ENCODE peak calls at places on chromosome 5, in four cellular contexts. E is right lobe of liver, X is HepG2, F is ovary. I is an unnamed sample.
A peak's percentile ranks its signal among the peaks of the same experiment; 100 is the strongest.

GRCh38 chr5:73673161-73673591 is 47.2 kb downstream of the ARHGEF28 start:
- DNase-seq in E (no peak), X (peak; percentile 67), F (no peak), I (no peak)

GRCh38 chr5:78627766-78628165 is 20.8 kb downstream of the LHFPL2 start:
- DNase-seq in E (no peak), X (no peak), F (no peak), I (no peak)

GRCh38 chr5:154868702-154869101 is 10.3 kb downstream of the CNOT8 start:
- DNase-seq in E (no peak), X (no peak), F (no peak), I (no peak)

GRCh38 chr5:163503106-163504090 is 2.0 kb upstream of the MAT2B start:
- DNase-seq in E (peak; percentile 72), X (peak; percentile 67), F (peak; percentile 57), I (peak; percentile 75)

GRCh38 chr5:8788246-8788645 is 757.6 kb downstream of the SEMA5A start:
- DNase-seq in E (no peak), X (no peak), F (no peak), I (no peak)

GRCh38 chr5:146425023-146425422 is 22.1 kb upstream of the TCERG1 start:
- DNase-seq in E (no peak), X (no peak), F (no peak), I (no peak)

GRCh38 chr5:134864707-134865106 is 9.5 kb upstream of the TXNDC15 start:
- DNase-seq in E (no peak), X (no peak), F (no peak), I (no peak)

GRCh38 chr5:18745988-18746615 is 1111.8 kb downstream of the TAF11L14 start:
- DNase-seq in E (no peak), X (peak; percentile 45), F (no peak), I (peak; percentile 72)

GRCh38 chr5:177092178-177093081 is 5.7 kb downstream of the FGFR4 start:
- DNase-seq in E (no peak), X (no peak), F (no peak), I (no peak)

GRCh38 chr5:176810084-176810597 is at the start of gene UNC5A:
- DNase-seq in E (no peak), X (no peak), F (peak; percentile 40), I (no peak)

GRCh38 chr5:56018860-56019259 is 24.1 kb upstream of the IL6ST start:
- DNase-seq in E (no peak), X (no peak), F (no peak), I (no peak)

GRCh38 chr5:6818594-6819512 is 105.6 kb downstream of the TENT4A start:
- DNase-seq in E (no peak), X (no peak), F (no peak), I (no peak)

GRCh38 chr5:53364098-53364497 is 116.3 kb upstream of the FST start:
- DNase-seq in E (no peak), X (no peak), F (no peak), I (no peak)

GRCh38 chr5:112594941-112595340 is 142.7 kb upstream of the APC start:
- DNase-seq in E (no peak), X (no peak), F (no peak), I (no peak)

GRCh38 chr5:152990771-152991170 is 499.7 kb upstream of the GRIA1 start:
- DNase-seq in E (no peak), X (no peak), F (no peak), I (no peak)

GRCh38 chr5:93580387-93581100 is 475 bp downstream of the NR2F1-AS1 start:
- DNase-seq in E (no peak), X (no peak), F (no peak), I (no peak)

GRCh38 chr5:17463653-17464052 is 34.4 kb upstream of the TAF11L2 start:
- DNase-seq in E (peak; percentile 49), X (no peak), F (no peak), I (no peak)

GRCh38 chr5:66963559-66963971 is 233.0 kb downstream of the CD180 start:
- DNase-seq in E (no peak), X (no peak), F (no peak), I (no peak)

GRCh38 chr5:4572297-4572696 is 567.8 kb upstream of the ADAMTS16 start:
- DNase-seq in E (no peak), X (no peak), F (no peak), I (no peak)

GRCh38 chr5:149402291-149402690 is 23.2 kb upstream of the IL17B start:
- DNase-seq in E (no peak), X (no peak), F (no peak), I (no peak)

GRCh38 chr5:79346420-79346824 is 110.5 kb downstream of the JMY start:
- DNase-seq in E (no peak), X (no peak), F (no peak), I (no peak)

GRCh38 chr5:134944630-134945029 is 23.1 kb upstream of the CATSPER3 start:
- DNase-seq in E (no peak), X (no peak), F (no peak), I (no peak)

GRCh38 chr5:90886381-90886780 is 327.8 kb downstream of the ADGRV1 start:
- DNase-seq in E (no peak), X (no peak), F (no peak), I (no peak)

GRCh38 chr5:64506567-64507321 is 929 bp downstream of the RGS7BP start:
- DNase-seq in E (no peak), X (no peak), F (peak; percentile 38), I (peak; percentile 72)

GRCh38 chr5:166338801-166339200 is 1952.6 kb upstream of the WWC1 start:
- DNase-seq in E (no peak), X (no peak), F (no peak), I (no peak)

GRCh38 chr5:127922603-127923002 is 161.0 kb upstream of the SLC12A2 start:
- DNase-seq in E (no peak), X (no peak), F (no peak), I (no peak)

GRCh38 chr5:83577036-83577636 is 105.6 kb downstream of the VCAN start:
- DNase-seq in E (peak; percentile 53), X (peak; percentile 91), F (no peak), I (no peak)

GRCh38 chr5:143233020-143233419 is 170.5 kb downstream of the NR3C1 start:
- DNase-seq in E (no peak), X (no peak), F (no peak), I (no peak)

GRCh38 chr5:135827965-135828792 is 6.3 kb upstream of the SLC25A48 start:
- DNase-seq in E (no peak), X (no peak), F (no peak), I (no peak)

GRCh38 chr5:139642213-139642612 is 5.9 kb upstream of the CXXC5 start:
- DNase-seq in E (peak; percentile 18), X (no peak), F (no peak), I (peak; percentile 47)

GRCh38 chr5:139644646-139645494 is 3.3 kb upstream of the CXXC5 start:
- DNase-seq in E (peak; percentile 1), X (no peak), F (peak; percentile 21), I (peak; percentile 51)

GRCh38 chr5:139641116-139642080 is 6.8 kb upstream of the CXXC5 start:
- DNase-seq in E (peak; percentile 11), X (no peak), F (no peak), I (peak; percentile 38)

GRCh38 chr5:139644001-139644456 is 4.1 kb upstream of the CXXC5 start:
- DNase-seq in E (peak; percentile 87), X (no peak), F (peak; percentile 19), I (peak; percentile 50)

DNA sequence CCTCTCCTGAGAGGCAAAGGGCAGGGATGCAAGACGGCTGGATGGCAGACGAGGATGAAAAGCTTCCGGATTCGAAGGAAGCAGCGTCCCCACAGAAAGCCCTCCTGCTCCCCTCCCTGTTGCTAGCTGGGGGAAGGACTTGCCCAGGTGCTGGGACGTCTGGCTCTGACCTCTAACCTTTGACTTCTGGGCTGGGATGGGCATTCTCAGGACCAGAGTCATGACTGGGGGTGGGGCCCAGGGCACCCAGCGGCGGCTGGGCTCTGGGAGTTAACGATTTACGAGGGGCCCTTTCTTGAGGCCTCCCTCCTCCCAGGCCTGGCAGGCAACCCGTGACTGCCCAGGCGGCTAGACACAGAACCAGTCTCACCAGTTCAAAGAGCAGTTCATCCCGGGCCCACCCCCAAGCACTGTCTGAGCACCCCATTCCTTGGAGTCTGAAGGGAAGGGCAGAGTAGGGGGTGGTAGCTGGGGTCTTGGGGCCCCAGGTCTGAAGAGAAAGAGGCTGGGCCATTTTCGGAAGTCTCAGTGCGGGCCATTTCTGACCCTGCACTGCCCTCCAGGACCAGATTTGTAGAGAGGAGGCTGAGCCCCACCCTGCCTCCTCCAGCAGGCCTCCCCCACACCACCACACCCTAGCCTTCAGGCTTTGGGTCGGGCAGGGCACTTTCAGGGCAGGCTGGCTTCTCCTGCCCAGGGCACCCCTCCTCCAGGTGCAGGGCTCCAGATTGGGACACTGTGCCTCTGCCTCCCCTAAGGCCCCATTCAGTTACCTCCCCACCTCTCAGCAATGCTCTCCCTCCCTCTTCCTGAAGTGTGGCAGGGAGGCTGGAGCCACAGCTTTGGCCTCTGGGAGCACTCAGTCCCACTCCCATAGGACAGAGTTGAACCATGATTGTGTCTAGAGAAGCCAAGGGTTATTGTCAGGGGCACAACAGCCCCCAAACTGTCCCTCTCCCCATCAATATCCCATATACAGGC is 5.0 kb upstream of the CXXC5 start:
- DNase-seq in E (peak; percentile 95), X (peak; percentile 79), F (peak; percentile 28), I (peak; percentile 72)
- TF ChIP-seq POLR2A in E (peak; percentile 30), X (no peak), F (no peak), I (no peak)

GRCh38 chr5:173494446-173494845 is 122.0 kb downstream of the BOD1 start:
- DNase-seq in E (no peak), X (no peak), F (no peak), I (no peak)
- H3K27ac ChIP-seq in E (no peak overlapping the region), X (no peak overlapping the region), F (no peak overlapping the region), I (no peak overlapping the region)

GRCh38 chr5:1113332-1113690 is 1.4 kb upstream of the SLC12A7 start:
- DNase-seq in E (no peak), X (no peak), F (no peak), I (no peak)

GRCh38 chr5:1110930-1111726 is 735 bp downstream of the SLC12A7 start:
- DNase-seq in E (no peak), X (no peak), F (peak; percentile 66), I (no peak)

GRCh38 chr5:1112596-1113331 is 901 bp upstream of the SLC12A7 start:
- DNase-seq in E (no peak), X (peak; percentile 20), F (no peak), I (no peak)

GRCh38 chr5:1110260-1110929 is 1.5 kb downstream of the SLC12A7 start:
- DNase-seq in E (no peak), X (no peak), F (no peak), I (no peak)

GRCh38 chr5:1111727-1112289 is at the start of gene SLC12A7:
- DNase-seq in E (peak; percentile 83), X (no peak), F (peak; percentile 71), I (peak; percentile 91)
- TF ChIP-seq POLR2A in E (peak; percentile 96), X (peak; percentile 50), F (peak; percentile 67), I (peak; percentile 62)

DNA sequence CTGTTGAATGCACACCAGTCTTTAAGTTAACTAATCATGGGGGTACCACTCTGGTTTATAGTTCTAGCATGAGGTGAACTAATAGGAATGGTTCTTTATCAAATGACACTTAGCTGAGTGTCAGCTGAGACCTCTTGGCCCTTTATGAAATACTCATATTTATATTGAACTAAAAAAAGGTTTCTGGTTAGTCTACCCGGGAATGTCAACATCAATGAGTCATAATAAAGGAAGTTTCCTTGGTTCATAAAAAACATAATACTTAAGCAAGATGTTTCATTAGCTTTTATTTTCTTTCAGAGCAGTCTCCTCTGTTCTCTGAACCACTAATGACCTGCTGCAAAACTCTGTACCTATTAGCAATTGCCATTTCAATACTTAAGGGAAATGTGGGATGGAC is 13.7 kb downstream of the DAB2 start:
- DNase-seq in E (no peak), X (no peak), F (no peak), I (no peak)
- H3K27ac ChIP-seq in E (no peak overlapping the region), X (no peak overlapping the region), F (no peak overlapping the region), I (no peak overlapping the region)

GRCh38 chr5:178212241-178213002 is 8.1 kb downstream of the HNRNPAB start:
- DNase-seq in E (no peak), X (no peak), F (no peak), I (peak; percentile 38)
- TF ChIP-seq POLR2A in E (no peak), X (peak; percentile 48), F (no peak), I (no peak)

GRCh38 chr5:72140711-72141110 is 33.4 kb downstream of the MAP1B start:
- DNase-seq in E (no peak), X (no peak), F (no peak), I (no peak)
- H3K27ac ChIP-seq in E (no peak overlapping the region), X (no peak overlapping the region), F (no peak overlapping the region), I (no peak overlapping the region)